ENCODE peak calls at places on chromosome 13, in five cellular contexts. V is T follicular helper cell, C is NCI-H69, E is A172, L is cardiac fibroblast. W is an unnamed sample.

GRCh38 chr13:27917121-27917947 is 2.5 kb upstream of the PDX1 start:
- DNase-seq in V (no peak), C (peak), E (no peak), L (no peak), W (no peak)

GRCh38 chr13:41546372-41547252 is 89.3 kb downstream of the RGCC start:
- DNase-seq in V (no peak), C (no peak), E (peak), L (peak), W (peak)

GRCh38 chr13:30910676-30911075 is 4.6 kb downstream of the MEDAG start:
- DNase-seq in V (no peak), C (no peak), E (no peak), L (no peak), W (no peak)

GRCh38 chr13:54110597-54110996 is 1082.0 kb downstream of the OLFM4 start:
- DNase-seq in V (no peak), C (no peak), E (no peak), L (no peak), W (no peak)

GRCh38 chr13:38872693-38873092 is 117.9 kb downstream of the STOML3 start:
- DNase-seq in V (peak), C (peak), E (peak), L (peak), W (peak)

GRCh38 chr13:87087741-87088140 is 583.4 kb upstream of the SLITRK5 start:
- DNase-seq in V (no peak), C (no peak), E (no peak), L (no peak), W (peak)

GRCh38 chr13:107373551-107373950 is 805.6 kb upstream of the ARGLU1 start:
- DNase-seq in V (no peak), C (peak), E (peak), L (peak), W (peak)

GRCh38 chr13:44199627-44200207 is 173.9 kb upstream of the SERP2 start:
- DNase-seq in V (no peak), C (peak), E (no peak), L (no peak), W (no peak)

GRCh38 chr13:72314210-72314609 is 413.2 kb downstream of the MZT1 start:
- DNase-seq in V (no peak), C (peak), E (no peak), L (no peak), W (no peak)

GRCh38 chr13:63944896-63945295 is 2529.2 kb upstream of the PCDH20 start:
- DNase-seq in V (no peak), C (no peak), E (no peak), L (no peak), W (no peak)

GRCh38 chr13:105799155-105799554 is 736.3 kb downstream of the EFNB2 start:
- DNase-seq in V (no peak), C (no peak), E (no peak), L (no peak), W (no peak)

GRCh38 chr13:22455036-22455435 is 725.7 kb upstream of the SGCG start:
- DNase-seq in V (no peak), C (no peak), E (peak), L (no peak), W (no peak)

GRCh38 chr13:83881917-83882625 is at the start of gene SLITRK1:
- DNase-seq in V (no peak), C (peak), E (peak), L (peak), W (peak)

GRCh38 chr13:99151516-99151915 is 49.1 kb upstream of the UBAC2 start:
- DNase-seq in V (no peak), C (no peak), E (peak), L (peak), W (peak)

GRCh38 chr13:75762967-75763366 is 126.8 kb downstream of the LMO7 start:
- DNase-seq in V (no peak), C (no peak), E (no peak), L (no peak), W (no peak)

GRCh38 chr13:53151692-53152421 is 123.2 kb downstream of the OLFM4 start:
- DNase-seq in V (peak), C (peak), E (peak), L (peak), W (peak)

GRCh38 chr13:49997935-49998334 is 1.1 kb downstream of the TRIM13 start:
- DNase-seq in V (no peak), C (peak), E (no peak), L (peak), W (no peak)

GRCh38 chr13:102580552-102581169 is 16.1 kb upstream of the TPP2 start:
- DNase-seq in V (peak), C (peak), E (peak), L (peak), W (peak)

W was measured in fibroblast of pulmonary artery.